ENCODE peak calls at places on chromosomes 3 and 15, in six cellular contexts. One of them, this sample, is unnamed.

GRCh38 chr15:100602822-100603393 is 519 bp downstream of the ASB7 start:
- DNase-seq in GM20000: peak
- DNase-seq in NCI-H774: peak
- DNase-seq in psoas muscle: no peak
- DNase-seq in H4: no peak
- DNase-seq in GM23338: peak
- DNase-seq in this sample: peak

GRCh38 chr3:170159933-170160332 is 21.6 kb downstream of the PHC3 start:
- DNase-seq in GM23338: no peak
- DNase-seq in psoas muscle: no peak
- DNase-seq in NCI-H774: no peak
- DNase-seq in H4: no peak
- DNase-seq in GM20000: no peak
- DNase-seq in this sample: no peak

GRCh38 chr15:29568840-29569532 is 253.3 kb downstream of the TJP1 start:
- DNase-seq in H4: peak
- DNase-seq in GM20000: no peak
- DNase-seq in NCI-H774: peak
- DNase-seq in GM23338: peak
- DNase-seq in psoas muscle: no peak
- DNase-seq in this sample: no peak

GRCh38 chr15:41939986-41940385 is 32.4 kb downstream of the EHD4 start:
- DNase-seq in NCI-H774: no peak
- DNase-seq in H4: no peak
- DNase-seq in GM20000: no peak
- DNase-seq in psoas muscle: no peak
- DNase-seq in GM23338: no peak
- DNase-seq in this sample: no peak

GRCh38 chr15:88624156-88624970 is 3.2 kb downstream of the AEN start:
- DNase-seq in GM23338: peak
- DNase-seq in H4: no peak
- DNase-seq in psoas muscle: no peak
- DNase-seq in NCI-H774: no peak
- DNase-seq in GM20000: peak
- DNase-seq in this sample: no peak

GRCh38 chr3:71930056-71930991 is 145.4 kb upstream of the PROK2 start:
- DNase-seq in psoas muscle: no peak
- DNase-seq in GM23338: peak
- DNase-seq in GM20000: peak
- DNase-seq in NCI-H774: no peak
- DNase-seq in H4: peak
- DNase-seq in this sample: no peak

GRCh38 chr15:51750942-51751686 is at the start of gene TMOD2:
- DNase-seq in GM23338: peak
- DNase-seq in psoas muscle: peak
- DNase-seq in H4: no peak
- DNase-seq in NCI-H774: peak
- DNase-seq in GM20000: peak
- DNase-seq in this sample: no peak

GRCh38 chr15:46080018-46080417 is 445.2 kb downstream of the SQOR start:
- DNase-seq in GM23338: peak
- DNase-seq in psoas muscle: no peak
- DNase-seq in GM20000: no peak
- DNase-seq in NCI-H774: peak
- DNase-seq in H4: peak
- DNase-seq in this sample: no peak

GRCh38 chr15:38536201-38536676 is 28.4 kb downstream of the RASGRP1 start:
- DNase-seq in NCI-H774: no peak
- DNase-seq in GM20000: no peak
- DNase-seq in psoas muscle: peak
- DNase-seq in H4: peak
- DNase-seq in GM23338: no peak
- DNase-seq in this sample: no peak

GRCh38 chr3:59751606-59752005 is 701.8 kb upstream of the CFAP20DC start:
- DNase-seq in GM20000: no peak
- DNase-seq in GM23338: no peak
- DNase-seq in psoas muscle: no peak
- DNase-seq in NCI-H774: no peak
- DNase-seq in H4: no peak
- DNase-seq in this sample: no peak

GRCh38 chr15:100114100-100114499 is 227.7 kb downstream of the ADAMTS17 start:
- DNase-seq in psoas muscle: peak
- DNase-seq in GM20000: no peak
- DNase-seq in GM23338: no peak
- DNase-seq in H4: peak
- DNase-seq in NCI-H774: no peak
- DNase-seq in this sample: no peak

GRCh38 chr15:67033012-67033411 is 32.4 kb upstream of the SMAD3 start:
- DNase-seq in H4: no peak
- DNase-seq in GM23338: peak
- DNase-seq in NCI-H774: no peak
- DNase-seq in GM20000: no peak
- DNase-seq in psoas muscle: no peak
- DNase-seq in this sample: no peak

GRCh38 chr3:16430717-16431630 is 82.5 kb downstream of the RFTN1 start:
- DNase-seq in H4: no peak
- DNase-seq in GM20000: no peak
- DNase-seq in NCI-H774: no peak
- DNase-seq in GM23338: no peak
- DNase-seq in psoas muscle: no peak
- DNase-seq in this sample: peak

GRCh38 chr3:126476166-126476975 is 680 bp upstream of the ZXDC start:
- DNase-seq in NCI-H774: peak
- DNase-seq in GM20000: no peak
- DNase-seq in H4: no peak
- DNase-seq in psoas muscle: peak
- DNase-seq in GM23338: peak
- DNase-seq in this sample: no peak

GRCh38 chr3:149527531-149528343 is 53.2 kb downstream of the TM4SF4 start:
- DNase-seq in GM23338: no peak
- DNase-seq in H4: no peak
- DNase-seq in psoas muscle: no peak
- DNase-seq in NCI-H774: peak
- DNase-seq in GM20000: no peak
- DNase-seq in this sample: no peak

GRCh38 chr3:150407818-150408231 is 273 bp upstream of the TSC22D2 start:
- DNase-seq in GM20000: no peak
- DNase-seq in NCI-H774: no peak
- DNase-seq in psoas muscle: no peak
- DNase-seq in H4: peak
- DNase-seq in GM23338: peak
- DNase-seq in this sample: no peak

GRCh38 chr3:177420643-177421042 is 223.4 kb upstream of the TBL1XR1 start:
- DNase-seq in NCI-H774: no peak
- DNase-seq in GM23338: no peak
- DNase-seq in GM20000: no peak
- DNase-seq in psoas muscle: no peak
- DNase-seq in H4: no peak
- DNase-seq in this sample: no peak

GRCh38 chr15:70501121-70501727 is 262.1 kb downstream of the UACA start:
- DNase-seq in GM20000: no peak
- DNase-seq in H4: no peak
- DNase-seq in psoas muscle: no peak
- DNase-seq in GM23338: no peak
- DNase-seq in NCI-H774: no peak
- DNase-seq in this sample: no peak

GRCh38 chr3:105647047-105647446 is 221.8 kb downstream of the CBLB start:
- DNase-seq in psoas muscle: no peak
- DNase-seq in NCI-H774: no peak
- DNase-seq in H4: peak
- DNase-seq in GM23338: no peak
- DNase-seq in GM20000: no peak
- DNase-seq in this sample: no peak

GRCh38 chr3:166844329-166844728 is 535.8 kb downstream of the ZBBX start:
- DNase-seq in H4: no peak
- DNase-seq in GM20000: no peak
- DNase-seq in psoas muscle: no peak
- DNase-seq in NCI-H774: no peak
- DNase-seq in GM23338: no peak
- DNase-seq in this sample: no peak

GRCh38 chr3:108031893-108032292 is 58.9 kb downstream of the CD47 start:
- DNase-seq in NCI-H774: no peak
- DNase-seq in psoas muscle: no peak
- DNase-seq in H4: peak
- DNase-seq in GM20000: no peak
- DNase-seq in GM23338: no peak
- DNase-seq in this sample: no peak

GRCh38 chr3:37686225-37686624 is 175.5 kb upstream of the CTDSPL start:
- DNase-seq in psoas muscle: no peak
- DNase-seq in H4: no peak
- DNase-seq in NCI-H774: no peak
- DNase-seq in GM23338: peak
- DNase-seq in GM20000: no peak
- DNase-seq in this sample: no peak

GRCh38 chr15:73550190-73550589 is 83.0 kb downstream of the NPTN start:
- DNase-seq in GM20000: no peak
- DNase-seq in NCI-H774: no peak
- DNase-seq in H4: no peak
- DNase-seq in psoas muscle: no peak
- DNase-seq in GM23338: no peak
- DNase-seq in this sample: no peak

GRCh38 chr3:82461049-82461889 is 699.8 kb upstream of the GBE1 start:
- DNase-seq in GM20000: no peak
- DNase-seq in H4: no peak
- DNase-seq in GM23338: peak
- DNase-seq in psoas muscle: peak
- DNase-seq in NCI-H774: no peak
- DNase-seq in this sample: no peak

GRCh38 chr3:169634618-169635236 is 28.8 kb downstream of the MECOM start:
- DNase-seq in GM20000: no peak
- DNase-seq in psoas muscle: no peak
- DNase-seq in NCI-H774: no peak
- DNase-seq in H4: no peak
- DNase-seq in GM23338: no peak
- DNase-seq in this sample: no peak

GRCh38 chr15:74278269-74278668 is 42.1 kb downstream of the CCDC33 start:
- DNase-seq in GM23338: no peak
- DNase-seq in GM20000: no peak
- DNase-seq in psoas muscle: peak
- DNase-seq in H4: no peak
- DNase-seq in NCI-H774: no peak
- DNase-seq in this sample: no peak

GRCh38 chr15:66065325-66065724 is 188.2 kb downstream of the MEGF11 start:
- DNase-seq in H4: no peak
- DNase-seq in NCI-H774: no peak
- DNase-seq in GM23338: no peak
- DNase-seq in psoas muscle: no peak
- DNase-seq in GM20000: no peak
- DNase-seq in this sample: no peak

GRCh38 chr3:175748087-175748732 is 889.1 kb downstream of the NAALADL2 start:
- DNase-seq in GM23338: no peak
- DNase-seq in H4: no peak
- DNase-seq in GM20000: no peak
- DNase-seq in NCI-H774: no peak
- DNase-seq in psoas muscle: no peak
- DNase-seq in this sample: no peak

This sample was measured in GM12878.